ENCODE peak calls at places on chromosomes 13 and 19, in six cellular contexts. One of them, this sample, is unnamed.

GRCh38 chr19:28537079-28537478 is 675.9 kb downstream of the UQCRFS1 start:
- DNase-seq in kidney epithelial cell: no peak
- DNase-seq in heart left ventricle: no peak
- DNase-seq in body of pancreas: no peak
- DNase-seq in AG09309: no peak
- DNase-seq in breast epithelium: no peak
- DNase-seq in this sample: no peak

GRCh38 chr13:71240906-71241305 is 626.1 kb downstream of the DACH1 start:
- DNase-seq in breast epithelium: no peak
- DNase-seq in heart left ventricle: no peak
- DNase-seq in AG09309: no peak
- DNase-seq in kidney epithelial cell: no peak
- DNase-seq in body of pancreas: no peak
- DNase-seq in this sample: no peak

GRCh38 chr13:52851153-52851962 is 2.9 kb upstream of the PCDH8 start:
- DNase-seq in AG09309: no peak
- DNase-seq in breast epithelium: no peak
- DNase-seq in heart left ventricle: peak; percentile 49
- DNase-seq in body of pancreas: peak; percentile 23
- DNase-seq in kidney epithelial cell: no peak
- DNase-seq in this sample: no peak

GRCh38 chr19:20162821-20163220 is 4.2 kb upstream of the ZNF486 start:
- DNase-seq in kidney epithelial cell: no peak
- DNase-seq in body of pancreas: no peak
- DNase-seq in AG09309: no peak
- DNase-seq in heart left ventricle: peak; percentile 49
- DNase-seq in breast epithelium: no peak
- DNase-seq in this sample: no peak

GRCh38 chr19:15812059-15812722 is 3.3 kb downstream of the OR10H1 start:
- DNase-seq in breast epithelium: no peak
- DNase-seq in kidney epithelial cell: no peak
- DNase-seq in AG09309: no peak
- DNase-seq in body of pancreas: no peak
- DNase-seq in heart left ventricle: no peak
- DNase-seq in this sample: no peak

GRCh38 chr19:54248016-54248601 is 5.5 kb upstream of the LILRA6 start:
- DNase-seq in breast epithelium: no peak
- DNase-seq in heart left ventricle: peak; percentile 63
- DNase-seq in AG09309: no peak
- DNase-seq in body of pancreas: no peak
- DNase-seq in kidney epithelial cell: no peak
- DNase-seq in this sample: no peak

GRCh38 chr13:99484405-99484981 is 16.8 kb upstream of the TM9SF2 start:
- DNase-seq in body of pancreas: no peak
- DNase-seq in breast epithelium: no peak
- DNase-seq in kidney epithelial cell: no peak
- DNase-seq in heart left ventricle: no peak
- DNase-seq in AG09309: peak; percentile 73
- DNase-seq in this sample: no peak

GRCh38 chr13:39779337-39780270 is 124.1 kb downstream of the COG6 start:
- DNase-seq in heart left ventricle: no peak
- DNase-seq in kidney epithelial cell: no peak
- DNase-seq in AG09309: no peak
- DNase-seq in breast epithelium: no peak
- DNase-seq in body of pancreas: peak; percentile 17
- DNase-seq in this sample: no peak

GRCh38 chr19:56597696-56598095 is 2.6 kb downstream of the ZNF71 start:
- DNase-seq in heart left ventricle: no peak
- DNase-seq in AG09309: no peak
- DNase-seq in kidney epithelial cell: no peak
- DNase-seq in body of pancreas: no peak
- DNase-seq in breast epithelium: no peak
- DNase-seq in this sample: no peak

GRCh38 chr13:110323172-110323851 is 16.2 kb downstream of the COL4A2 start:
- DNase-seq in body of pancreas: no peak
- DNase-seq in breast epithelium: no peak
- DNase-seq in AG09309: no peak
- DNase-seq in kidney epithelial cell: peak; percentile 95
- DNase-seq in heart left ventricle: no peak
- DNase-seq in this sample: no peak

GRCh38 chr13:76828316-76828741 is 57.9 kb downstream of the KCTD12 start:
- DNase-seq in body of pancreas: no peak
- DNase-seq in breast epithelium: no peak
- DNase-seq in kidney epithelial cell: no peak
- DNase-seq in AG09309: no peak
- DNase-seq in heart left ventricle: no peak
- DNase-seq in this sample: no peak

GRCh38 chr19:54572696-54573311 is 786 bp upstream of the LILRA2 start:
- DNase-seq in kidney epithelial cell: no peak
- DNase-seq in body of pancreas: no peak
- DNase-seq in heart left ventricle: peak; percentile 57
- DNase-seq in breast epithelium: no peak
- DNase-seq in AG09309: no peak
- DNase-seq in this sample: no peak

GRCh38 chr13:50995870-50996269 is 86.3 kb downstream of the RNASEH2B start:
- DNase-seq in kidney epithelial cell: no peak
- DNase-seq in breast epithelium: no peak
- DNase-seq in AG09309: no peak
- DNase-seq in heart left ventricle: no peak
- DNase-seq in body of pancreas: no peak
- DNase-seq in this sample: no peak

GRCh38 chr19:36547001-36547732 is 19.1 kb upstream of the ZNF260 start:
- DNase-seq in kidney epithelial cell: no peak
- DNase-seq in AG09309: no peak
- DNase-seq in breast epithelium: no peak
- DNase-seq in body of pancreas: no peak
- DNase-seq in heart left ventricle: no peak
- DNase-seq in this sample: no peak

GRCh38 chr13:113511361-113511760 is 20.9 kb upstream of the DCUN1D2 start:
- DNase-seq in body of pancreas: no peak
- DNase-seq in breast epithelium: no peak
- DNase-seq in heart left ventricle: no peak
- DNase-seq in AG09309: no peak
- DNase-seq in kidney epithelial cell: no peak
- DNase-seq in this sample: no peak

GRCh38 chr19:35592226-35592625 is 6.3 kb downstream of the PMIS2 start:
- DNase-seq in breast epithelium: no peak
- DNase-seq in body of pancreas: peak; percentile 66
- DNase-seq in AG09309: no peak
- DNase-seq in heart left ventricle: no peak
- DNase-seq in kidney epithelial cell: no peak
- DNase-seq in this sample: peak; percentile 8

GRCh38 chr13:109412232-109412935 is 374.0 kb downstream of the IRS2 start:
- DNase-seq in breast epithelium: no peak
- DNase-seq in heart left ventricle: peak; percentile 69
- DNase-seq in body of pancreas: peak; percentile 25
- DNase-seq in kidney epithelial cell: peak; percentile 16
- DNase-seq in AG09309: no peak
- DNase-seq in this sample: peak; percentile 17

GRCh38 chr19:46716013-46716671 is 772 bp downstream of the PRKD2 start:
- DNase-seq in AG09309: no peak
- DNase-seq in heart left ventricle: no peak
- DNase-seq in body of pancreas: peak; percentile 51
- DNase-seq in kidney epithelial cell: no peak
- DNase-seq in breast epithelium: no peak
- DNase-seq in this sample: no peak

GRCh38 chr13:52026246-52026626 is 1.7 kb downstream of the UTP14C start:
- DNase-seq in breast epithelium: no peak
- DNase-seq in body of pancreas: no peak
- DNase-seq in heart left ventricle: no peak
- DNase-seq in kidney epithelial cell: no peak
- DNase-seq in AG09309: no peak
- DNase-seq in this sample: no peak

GRCh38 chr13:25046985-25047660 is 48.8 kb upstream of the PABPC3 start:
- DNase-seq in heart left ventricle: no peak
- DNase-seq in breast epithelium: no peak
- DNase-seq in kidney epithelial cell: no peak
- DNase-seq in AG09309: no peak
- DNase-seq in body of pancreas: no peak
- DNase-seq in this sample: no peak

GRCh38 chr13:42594577-42595571 is 20.9 kb downstream of the TNFSF11 start:
- DNase-seq in AG09309: peak; percentile 33
- DNase-seq in kidney epithelial cell: no peak
- DNase-seq in breast epithelium: no peak
- DNase-seq in heart left ventricle: peak; percentile 37
- DNase-seq in body of pancreas: peak; percentile 57
- DNase-seq in this sample: peak; percentile 23

GRCh38 chr13:94712812-94713555 is 639 bp upstream of the SOX21 start:
- DNase-seq in kidney epithelial cell: peak; percentile 2
- DNase-seq in AG09309: peak; percentile 13
- DNase-seq in body of pancreas: no peak
- DNase-seq in heart left ventricle: no peak
- DNase-seq in breast epithelium: no peak
- DNase-seq in this sample: no peak

GRCh38 chr19:27762933-27763332 is 1450.0 kb downstream of the UQCRFS1 start:
- DNase-seq in AG09309: no peak
- DNase-seq in kidney epithelial cell: no peak
- DNase-seq in heart left ventricle: no peak
- DNase-seq in body of pancreas: no peak
- DNase-seq in breast epithelium: no peak
- DNase-seq in this sample: no peak

GRCh38 chr13:106417467-106418110 is 117.9 kb downstream of the EFNB2 start:
- DNase-seq in kidney epithelial cell: no peak
- DNase-seq in AG09309: no peak
- DNase-seq in body of pancreas: no peak
- DNase-seq in breast epithelium: no peak
- DNase-seq in heart left ventricle: no peak
- DNase-seq in this sample: no peak

DNA sequence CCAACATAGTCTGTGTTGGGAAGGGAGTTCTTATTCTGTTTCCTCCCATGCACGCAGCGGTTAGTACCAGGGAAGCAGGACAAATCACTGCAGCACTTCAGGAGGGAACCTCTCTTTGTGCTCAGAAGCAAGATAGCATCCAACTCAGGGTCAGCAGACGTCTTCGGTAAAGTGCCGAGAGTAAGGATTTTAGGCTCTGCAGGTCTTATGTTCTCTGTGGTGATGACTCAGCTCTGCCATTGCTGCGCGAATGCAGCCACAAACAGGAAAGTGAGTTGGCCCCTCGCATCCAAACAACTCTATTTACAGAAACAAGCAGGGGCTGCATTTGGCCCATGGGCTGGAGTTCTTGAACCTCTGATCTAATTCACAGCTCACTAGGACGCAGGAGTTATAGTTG is 122.1 kb upstream of the SPATA13 start:
- DNase-seq in AG09309: no peak
- DNase-seq in kidney epithelial cell: no peak
- DNase-seq in heart left ventricle: no peak
- DNase-seq in body of pancreas: no peak
- DNase-seq in breast epithelium: no peak
- DNase-seq in this sample: no peak
- H3K4me3 ChIP-seq in AG09309: no peak overlapping the region
- H3K4me3 ChIP-seq in kidney epithelial cell: no peak overlapping the region
- H3K4me3 ChIP-seq in heart left ventricle: no peak overlapping the region
- H3K4me3 ChIP-seq in body of pancreas: no peak overlapping the region
- H3K4me3 ChIP-seq in breast epithelium: no peak overlapping the region
- H3K4me3 ChIP-seq in this sample: no peak overlapping the region

DNA sequence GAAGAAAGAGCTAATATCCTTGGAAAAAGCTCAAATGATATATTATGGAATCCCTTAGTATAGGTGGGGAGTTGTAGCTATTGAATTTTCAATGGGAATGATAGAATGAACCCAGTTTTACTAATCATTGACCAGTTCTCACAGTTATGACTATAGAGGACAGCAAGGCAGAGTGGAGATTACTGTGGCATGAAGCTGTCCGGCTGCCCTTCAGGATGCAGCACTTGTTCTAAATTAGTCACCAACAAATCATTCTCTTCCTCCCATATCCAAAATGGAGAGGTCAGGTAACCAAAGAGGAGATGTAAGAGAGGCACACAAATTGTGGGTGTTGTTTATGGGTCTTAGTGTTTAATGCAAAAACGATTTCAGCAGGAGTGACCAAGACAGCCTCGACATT is 1490.0 kb upstream of the MIR17HG start:
- DNase-seq in breast epithelium: no peak
- DNase-seq in AG09309: no peak
- DNase-seq in heart left ventricle: no peak
- DNase-seq in body of pancreas: no peak
- DNase-seq in kidney epithelial cell: no peak
- DNase-seq in this sample: no peak
- H3K4me3 ChIP-seq in breast epithelium: no peak overlapping the region
- H3K4me3 ChIP-seq in AG09309: no peak overlapping the region
- H3K4me3 ChIP-seq in heart left ventricle: no peak overlapping the region
- H3K4me3 ChIP-seq in body of pancreas: no peak overlapping the region
- H3K4me3 ChIP-seq in kidney epithelial cell: no peak overlapping the region
- H3K4me3 ChIP-seq in this sample: no peak overlapping the region

DNA sequence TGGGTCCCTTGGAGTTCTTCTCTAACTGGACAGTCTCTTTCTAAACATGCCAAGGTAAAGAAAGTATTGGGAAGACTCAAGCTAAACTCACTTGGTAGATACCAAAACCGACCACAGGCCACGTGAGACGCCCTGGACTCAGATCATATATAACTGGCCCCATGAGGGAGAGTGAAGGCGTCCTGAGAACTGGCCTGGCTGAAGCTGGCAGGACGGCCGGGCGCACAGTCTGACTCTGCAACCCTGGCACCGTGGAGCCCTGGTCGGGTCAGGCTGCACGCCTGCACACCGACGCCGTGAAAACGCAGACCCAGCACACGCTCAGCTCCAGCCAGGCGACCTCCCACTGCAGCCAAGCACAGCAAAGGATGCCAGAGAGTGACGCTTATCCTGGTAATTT is 122.5 kb upstream of the SPACA7 start:
- DNase-seq in kidney epithelial cell: no peak
- DNase-seq in breast epithelium: no peak
- DNase-seq in AG09309: no peak
- DNase-seq in heart left ventricle: no peak
- DNase-seq in body of pancreas: no peak
- DNase-seq in this sample: no peak
- H3K4me3 ChIP-seq in kidney epithelial cell: no peak overlapping the region
- H3K4me3 ChIP-seq in breast epithelium: no peak overlapping the region
- H3K4me3 ChIP-seq in AG09309: no peak overlapping the region
- H3K4me3 ChIP-seq in heart left ventricle: no peak overlapping the region
- H3K4me3 ChIP-seq in body of pancreas: no peak overlapping the region
- H3K4me3 ChIP-seq in this sample: no peak overlapping the region

GRCh38 chr19:48258350-48258749 is 2.6 kb upstream of the CARD8 start:
- DNase-seq in kidney epithelial cell: no peak
- DNase-seq in AG09309: no peak
- DNase-seq in breast epithelium: no peak
- DNase-seq in heart left ventricle: no peak
- DNase-seq in body of pancreas: no peak
- DNase-seq in this sample: no peak
- H3K4me3 ChIP-seq in kidney epithelial cell: no peak overlapping the region
- H3K4me3 ChIP-seq in AG09309: no peak overlapping the region
- H3K4me3 ChIP-seq in breast epithelium: no peak overlapping the region
- H3K4me3 ChIP-seq in heart left ventricle: no peak overlapping the region
- H3K4me3 ChIP-seq in body of pancreas: no peak overlapping the region
- H3K4me3 ChIP-seq in this sample: no peak overlapping the region

This sample was measured in LNCaP clone FGC.